ENCODE peak calls at places on chromosomes 3 and 15, in ten cellular contexts. L is brain microvascular endothelial cell, F is T-helper 2 cell, E is GM18507, B is D341Med, U is IMR-90, H is aorta, S is HTR-8/SVneo, C is cardiac muscle cell, P is RCC 7860. A is an unnamed sample.

GRCh38 chr15:101320501-101321052 is 25.5 kb upstream of the SNRPA1 start:
- DNase-seq in C (peak), E (no peak), P (no peak), B (peak), F (no peak), H (peak), U (peak), L (peak), S (no peak), A (no peak)

GRCh38 chr3:10528046-10528445 is 22.7 kb upstream of the ATP2B2 start:
- DNase-seq in E (no peak), H (no peak), L (no peak), F (no peak), S (no peak), C (no peak), B (no peak), P (no peak), U (no peak), A (no peak)

GRCh38 chr3:172751188-172751571 is 654 bp downstream of the ECT2 start:
- DNase-seq in F (no peak), U (peak), S (no peak), L (peak), C (no peak), P (no peak), E (no peak), H (no peak), B (no peak), A (peak)

GRCh38 chr15:99613887-99614642 is 48.3 kb downstream of the MEF2A start:
- DNase-seq in B (no peak), U (peak), S (no peak), P (no peak), E (no peak), C (no peak), H (no peak), L (no peak), F (no peak), A (no peak)

GRCh38 chr15:100958326-100959065 is 39.3 kb downstream of the LRRK1 start:
- DNase-seq in P (peak), L (peak), F (no peak), U (peak), H (no peak), B (no peak), C (peak), S (peak), E (no peak), A (no peak)

GRCh38 chr3:108486910-108487309 is 23.5 kb downstream of the MYH15 start:
- DNase-seq in B (peak), H (no peak), S (peak), P (no peak), L (peak), C (peak), F (no peak), E (no peak), U (peak), A (peak)

GRCh38 chr15:38536201-38536676 is 28.4 kb downstream of the RASGRP1 start:
- DNase-seq in P (peak), B (no peak), H (peak), F (no peak), C (no peak), L (peak), S (no peak), E (no peak), U (peak), A (no peak)

GRCh38 chr15:71364117-71364584 is 248.9 kb downstream of the THSD4 start:
- DNase-seq in P (no peak), F (no peak), U (no peak), H (no peak), S (peak), C (no peak), E (no peak), L (no peak), B (no peak), A (peak)

GRCh38 chr15:90001062-90001682 is at the start of gene ZNF710:
- DNase-seq in H (peak), B (peak), P (peak), E (peak), C (peak), L (peak), F (no peak), U (peak), S (peak), A (peak)

GRCh38 chr15:97490429-97490828 is 470.1 kb upstream of the ARRDC4 start:
- DNase-seq in L (no peak), B (no peak), H (no peak), S (no peak), U (no peak), P (no peak), E (no peak), F (no peak), C (no peak), A (no peak)

GRCh38 chr15:59654043-59654442 is 3.3 kb downstream of the GTF2A2 start:
- DNase-seq in U (no peak), E (no peak), L (no peak), F (no peak), B (no peak), S (no peak), C (no peak), H (no peak), P (no peak), A (no peak)

GRCh38 chr15:96340611-96341464 is 10.3 kb downstream of the NR2F2 start:
- DNase-seq in S (no peak), E (no peak), H (peak), C (peak), L (peak), P (no peak), F (no peak), U (peak), B (peak), A (no peak)

GRCh38 chr3:129040039-129040336 is 20.6 kb upstream of the GP9 start:
- DNase-seq in F (no peak), L (no peak), U (no peak), B (no peak), P (no peak), E (no peak), H (no peak), C (no peak), S (no peak), A (no peak)

GRCh38 chr15:78909791-78910228 is 35.0 kb downstream of the CTSH start:
- DNase-seq in F (no peak), U (peak), B (peak), E (no peak), H (no peak), S (peak), L (peak), C (peak), P (peak), A (peak)

GRCh38 chr3:182241777-182242556 is 530.2 kb downstream of the SOX2 start:
- DNase-seq in L (no peak), F (no peak), C (peak), P (no peak), S (no peak), U (no peak), E (no peak), H (no peak), B (no peak), A (no peak)

GRCh38 chr3:52350436-52350835 is 34.3 kb downstream of the DNAH1 start:
- DNase-seq in H (peak), U (no peak), S (no peak), B (no peak), F (no peak), C (no peak), L (no peak), E (no peak), P (no peak), A (no peak)

GRCh38 chr3:97910931-97911351 is 61.3 kb downstream of the RIOX2 start:
- DNase-seq in S (no peak), E (no peak), C (no peak), L (no peak), F (no peak), B (peak), P (no peak), H (no peak), U (no peak), A (no peak)

GRCh38 chr15:40763801-40764765 is at the start of gene GCHFR:
- DNase-seq in F (peak), L (peak), H (peak), P (no peak), E (peak), S (no peak), U (peak), B (peak), C (peak), A (peak)

GRCh38 chr3:187773233-187773962 is 28.1 kb upstream of the BCL6 start:
- DNase-seq in H (no peak), U (no peak), F (no peak), P (no peak), B (no peak), S (no peak), C (no peak), L (no peak), E (peak), A (no peak)

GRCh38 chr15:45378149-45378912 is at the start of gene GATM:
- DNase-seq in P (peak), C (peak), U (peak), S (peak), F (no peak), E (peak), H (peak), L (peak), B (peak), A (no peak)

GRCh38 chr3:21859124-21859781 is 108.2 kb upstream of the ZNF385D start:
- DNase-seq in E (no peak), S (no peak), C (peak), P (no peak), H (no peak), U (no peak), B (no peak), F (no peak), L (no peak), A (no peak)

GRCh38 chr3:65883614-65884013 is 155.1 kb downstream of the MAGI1 start:
- DNase-seq in F (no peak), P (no peak), H (no peak), L (no peak), U (peak), B (no peak), S (no peak), C (no peak), E (no peak), A (no peak)

GRCh38 chr3:106945435-106945834 is 431.8 kb upstream of the CCDC54 start:
- DNase-seq in E (no peak), L (no peak), U (peak), C (no peak), H (no peak), P (no peak), F (no peak), B (no peak), S (no peak), A (no peak)

GRCh38 chr15:84807228-84807627 is 9.9 kb upstream of the ALPK3 start:
- DNase-seq in P (no peak), B (no peak), S (no peak), U (no peak), F (no peak), E (no peak), C (no peak), L (no peak), H (no peak), A (no peak)

GRCh38 chr15:51720201-51720995 is 17.1 kb downstream of the LYSMD2 start:
- DNase-seq in S (no peak), B (no peak), E (no peak), C (no peak), F (no peak), U (no peak), H (no peak), P (no peak), L (no peak), A (no peak)

GRCh38 chr3:30611613-30612421 is 5.4 kb downstream of the TGFBR2 start:
- DNase-seq in U (peak), H (no peak), F (no peak), E (no peak), S (no peak), L (peak), B (no peak), P (peak), C (no peak), A (no peak)

GRCh38 chr3:159273608-159274007 is 471.8 kb downstream of the MFSD1 start:
- DNase-seq in L (peak), P (no peak), F (no peak), S (peak), C (peak), B (no peak), H (no peak), E (no peak), U (peak), A (peak)

GRCh38 chr3:122397136-122397645 is 13.2 kb downstream of the FAM162A start:
- DNase-seq in B (no peak), H (no peak), L (peak), E (no peak), U (peak), S (no peak), P (no peak), C (no peak), F (no peak), A (no peak)

GRCh38 chr3:189983612-189984011 is 137.1 kb downstream of the P3H2 start:
- DNase-seq in H (no peak), F (no peak), E (no peak), S (no peak), P (no peak), U (no peak), L (no peak), C (no peak), B (no peak), A (no peak)

GRCh38 chr3:171284308-171285075 is 175.7 kb downstream of the TNIK start:
- DNase-seq in U (peak), F (no peak), S (peak), E (no peak), B (no peak), P (peak), L (peak), C (no peak), H (peak), A (no peak)

GRCh38 chr15:61216519-61216918 is 12.6 kb downstream of the RORA start:
- DNase-seq in H (no peak), C (no peak), B (no peak), E (no peak), P (no peak), S (no peak), U (no peak), L (no peak), F (no peak), A (no peak)

GRCh38 chr15:86066174-86066829 is 13.4 kb upstream of the AGBL1 start:
- DNase-seq in F (no peak), S (no peak), C (no peak), P (no peak), B (no peak), U (no peak), E (no peak), H (no peak), L (no peak), A (no peak)

GRCh38 chr15:74422723-74423442 is 10.9 kb downstream of the SEMA7A start:
- DNase-seq in F (no peak), B (no peak), E (no peak), P (peak), H (no peak), C (peak), U (peak), S (peak), L (peak), A (no peak)

GRCh38 chr15:98150084-98150483 is 189.6 kb downstream of the ARRDC4 start:
- DNase-seq in B (no peak), C (no peak), U (no peak), E (no peak), P (no peak), H (no peak), F (no peak), L (no peak), S (no peak), A (no peak)

GRCh38 chr3:161560006-161560637 is 63.5 kb downstream of the OTOL1 start:
- DNase-seq in U (peak), C (peak), H (peak), L (peak), B (peak), E (no peak), S (peak), F (no peak), P (no peak), A (peak)

GRCh38 chr15:68730491-68731317 is 90.0 kb downstream of the ANP32A start:
- DNase-seq in S (peak), F (no peak), E (no peak), L (peak), P (no peak), H (no peak), B (peak), U (peak), C (peak), A (peak)

A was measured in HEK293T.